ENCODE peak calls at places on chromosomes 6 and 20, in seven cellular contexts. S, Y, A, J, E, O and D are unnamed samples.

GRCh38 chr6:54646551-54647300 is 199.8 kb upstream of the FAM83B start:
- DNase-seq in Y (peak), A (no peak), S (no peak), J (no peak), O (no peak), E (no peak), D (no peak)

GRCh38 chr6:134551245-134551960 is 233.5 kb upstream of the SGK1 start:
- DNase-seq in J (peak), E (no peak), S (no peak), Y (peak), O (no peak), A (no peak), D (no peak)

GRCh38 chr6:123925360-123925759 is 121.7 kb downstream of the NKAIN2 start:
- DNase-seq in S (no peak), E (no peak), J (peak), Y (peak), A (no peak), O (no peak), D (peak)

GRCh38 chr20:39876974-39877615 is 811.9 kb downstream of the MAFB start:
- DNase-seq in A (no peak), Y (no peak), E (no peak), J (no peak), S (no peak), O (peak), D (no peak)

GRCh38 chr6:168232989-168233874 is 86.3 kb downstream of the DACT2 start:
- DNase-seq in A (no peak), Y (no peak), S (no peak), J (no peak), E (no peak), O (no peak), D (no peak)

GRCh38 chr20:7695622-7696021 is 244.6 kb downstream of the HAO1 start:
- DNase-seq in Y (peak), S (no peak), E (no peak), A (no peak), O (no peak), J (peak), D (no peak)

GRCh38 chr6:156950084-156950483 is 172.9 kb downstream of the ARID1B start:
- DNase-seq in Y (no peak), A (no peak), J (no peak), S (no peak), O (no peak), E (no peak), D (no peak)

GRCh38 chr6:32108094-32108627 is 977 bp downstream of the TNXB start:
- DNase-seq in E (peak), Y (no peak), S (peak), J (no peak), O (peak), A (no peak), D (no peak)

GRCh38 chr6:166775180-166775922 is 148.3 kb upstream of the RPS6KA2 start:
- DNase-seq in Y (peak), E (no peak), J (peak), A (peak), S (peak), O (peak), D (peak)

GRCh38 chr6:44224154-44224977 is 971 bp downstream of the SLC29A1 start:
- DNase-seq in J (peak), E (no peak), A (no peak), S (no peak), O (no peak), Y (no peak), D (peak)

GRCh38 chr20:63863798-63864544 is 1.1 kb upstream of the TPD52L2 start:
- DNase-seq in E (peak), A (peak), S (peak), O (peak), J (peak), Y (peak), D (peak)

GRCh38 chr6:52595796-52596130 is 18.9 kb upstream of the TRAM2 start:
- DNase-seq in J (no peak), E (no peak), Y (peak), S (no peak), O (no peak), A (no peak), D (no peak)
- TF ChIP-seq CTCF in J (no peak), E (no peak), Y (no peak), S (no peak), O (no peak), A (no peak), D (no peak)

GRCh38 chr6:17086469-17086868 is 15.4 kb upstream of the STMND1 start:
- DNase-seq in A (peak), E (no peak), O (peak), Y (peak), S (peak), J (peak), D (peak)
- TF ChIP-seq CTCF in A (peak), E (peak), O (peak), Y (peak), S (peak), J (peak), D (peak)

GRCh38 chr20:3658019-3658707 is 5.0 kb downstream of the GFRA4 start:
- DNase-seq in J (no peak), O (no peak), A (no peak), E (no peak), Y (no peak), S (no peak), D (no peak)
- TF ChIP-seq CTCF in J (no peak), O (no peak), A (no peak), E (no peak), Y (no peak), S (no peak), D (no peak)

GRCh38 chr6:89375427-89375868 is 22.9 kb upstream of the UBE2J1 start:
- DNase-seq in S (peak), A (peak), O (peak), J (peak), Y (no peak), E (peak), D (peak)
- TF ChIP-seq CTCF in S (peak), A (peak), O (peak), J (peak), Y (peak), E (peak), D (peak)

DNA sequence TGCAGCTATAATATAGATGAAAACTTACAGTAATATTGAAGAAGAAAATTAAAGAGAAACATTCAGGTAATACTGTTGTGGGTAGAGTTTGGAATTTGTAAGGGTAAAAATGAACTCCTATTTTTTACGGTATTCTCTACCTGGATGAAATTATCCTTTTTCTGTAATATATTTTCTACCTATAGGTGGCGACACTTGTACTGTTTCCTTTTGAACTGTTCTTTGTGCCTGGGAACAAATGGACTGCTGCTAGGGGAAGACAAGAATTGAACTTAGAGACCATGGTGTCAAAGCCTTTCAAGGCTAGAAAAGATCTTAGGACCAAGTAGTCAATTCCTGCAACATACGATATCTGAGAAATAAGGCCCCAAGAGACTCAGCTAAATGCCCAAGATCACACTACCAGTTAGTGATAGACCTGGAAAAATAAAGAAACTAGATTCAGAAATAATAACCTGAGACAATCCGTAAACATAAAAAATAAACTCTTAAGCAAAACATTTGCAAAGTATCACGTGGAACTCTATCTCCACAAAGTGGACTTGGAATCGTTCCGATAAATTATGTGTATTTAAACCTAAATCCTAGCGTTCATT is 383.8 kb downstream of the TFAP2A start:
- DNase-seq in J (peak), O (peak), Y (no peak), S (no peak), A (no peak), E (no peak), D (peak)
- TF ChIP-seq CTCF in J (peak), O (peak), Y (no peak), S (peak), A (peak), E (peak), D (peak)

GRCh38 chr20:46484954-46485353 is 28.4 kb downstream of the ZNF334 start:
- DNase-seq in O (no peak), A (no peak), E (no peak), Y (no peak), S (no peak), J (no peak), D (no peak)

GRCh38 chr20:46491354-46491753 is 22.0 kb downstream of the ZNF334 start:
- DNase-seq in S (no peak), O (no peak), J (no peak), A (no peak), E (no peak), Y (no peak), D (no peak)

GRCh38 chr20:46485431-46485830 is 27.9 kb downstream of the ZNF334 start:
- DNase-seq in A (no peak), J (peak), O (no peak), S (no peak), Y (no peak), E (no peak), D (no peak)

GRCh38 chr20:46483879-46484278 is 29.5 kb downstream of the ZNF334 start:
- DNase-seq in E (no peak), A (no peak), O (no peak), Y (no peak), S (no peak), J (no peak), D (no peak)

DNA sequence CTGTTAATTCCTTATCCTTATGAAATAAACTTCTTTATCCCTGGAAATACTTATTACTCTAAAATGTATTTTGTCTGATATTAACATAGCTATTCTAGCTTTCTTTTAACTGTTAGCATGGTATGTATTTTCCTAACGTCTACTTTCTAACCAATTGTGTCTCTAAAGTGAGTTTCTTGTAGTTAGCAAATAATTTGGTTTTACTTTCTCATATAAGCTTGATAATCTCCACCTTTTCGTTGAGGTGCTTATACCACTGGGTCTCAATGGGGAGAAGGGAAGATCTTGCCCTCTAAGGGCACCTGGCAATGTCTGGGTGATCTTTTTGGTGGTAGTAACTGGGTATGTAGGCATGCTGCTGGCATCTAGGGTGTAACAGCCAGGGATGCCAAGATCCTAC is 25.7 kb downstream of the ZNF334 start:
- DNase-seq in S (no peak), J (no peak), Y (no peak), E (no peak), A (no peak), O (no peak), D (no peak)
- TF ChIP-seq CTCF in S (no peak), J (no peak), Y (no peak), E (no peak), A (no peak), O (no peak), D (no peak)

DNA sequence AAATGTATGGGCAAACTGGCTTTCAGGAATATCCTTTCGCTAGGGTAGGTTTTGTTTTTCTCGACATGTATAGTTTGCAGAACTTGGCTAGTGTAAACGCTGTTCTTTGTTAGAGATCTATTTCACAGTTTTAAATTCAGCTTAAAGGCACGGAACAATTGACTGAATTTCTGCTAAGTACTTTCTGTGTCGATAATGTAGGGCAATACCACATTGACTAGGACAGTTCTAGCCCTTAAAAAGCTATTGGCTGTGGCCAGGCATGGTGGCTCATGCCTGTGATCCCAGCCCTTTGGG is 92.8 kb downstream of the CEP57L1 start:
- DNase-seq in O (no peak), Y (no peak), E (no peak), J (no peak), S (no peak), A (no peak), D (no peak)
- TF ChIP-seq CTCF in O (no peak), Y (no peak), E (no peak), J (no peak), S (no peak), A (peak), D (no peak)

GRCh38 chr20:33521461-33521860 is 31.6 kb downstream of the CBFA2T2 start:
- DNase-seq in O (no peak), Y (no peak), E (no peak), A (no peak), J (no peak), S (no peak), D (no peak)

GRCh38 chr20:33518071-33518470 is 28.2 kb downstream of the CBFA2T2 start:
- DNase-seq in Y (peak), J (peak), A (no peak), S (no peak), E (no peak), O (no peak), D (no peak)

GRCh38 chr20:33516882-33517281 is 27.0 kb downstream of the CBFA2T2 start:
- DNase-seq in Y (peak), J (no peak), A (no peak), E (no peak), S (no peak), O (no peak), D (no peak)

GRCh38 chr20:33515569-33516216 is 25.8 kb downstream of the CBFA2T2 start:
- DNase-seq in O (no peak), J (no peak), S (no peak), Y (no peak), A (no peak), E (no peak), D (no peak)
- TF ChIP-seq CTCF in O (peak), J (peak), S (no peak), Y (peak), A (no peak), E (no peak), D (no peak)

DNA sequence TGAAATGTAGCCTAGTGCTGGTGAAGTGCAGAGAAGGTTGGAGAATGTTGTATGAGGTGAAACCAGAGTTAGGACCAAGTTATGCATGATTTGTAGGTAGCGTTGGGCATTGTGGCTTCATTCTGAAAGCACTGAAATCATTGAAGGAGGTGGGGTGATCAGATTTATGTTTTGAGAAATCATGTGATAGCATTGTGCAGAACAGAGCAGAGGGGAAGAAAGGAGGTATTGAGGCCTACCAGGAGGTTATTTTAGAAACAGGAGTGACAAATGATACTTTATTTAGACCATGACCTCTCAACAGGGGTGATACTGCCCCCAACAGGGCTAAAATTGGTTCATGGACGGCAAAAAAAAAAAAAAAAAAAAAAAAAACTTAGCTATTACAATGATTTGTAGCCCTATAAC is 15.6 kb upstream of the HMGN3 start:
- DNase-seq in A (no peak), O (no peak), S (no peak), J (no peak), E (no peak), Y (no peak), D (peak)
- TF ChIP-seq CTCF in A (peak), O (no peak), S (no peak), J (no peak), E (peak), Y (peak), D (peak)